ENCODE peak calls at places on chromosomes 2 and 18, in seven cellular contexts. K, L, D, O, Y, P and T are unnamed samples.

GRCh38 chr18:31680836-31681568 is 3.4 kb downstream of the B4GALT6 start:
- DNase-seq in D (no peak), Y (no peak), L (peak), K (no peak), P (no peak), O (no peak), T (no peak)

GRCh38 chr18:42114310-42114943 is 159.4 kb downstream of the PIK3C3 start:
- DNase-seq in K (no peak), Y (peak), P (no peak), O (no peak), L (peak), D (peak), T (peak)

GRCh38 chr18:7793100-7793499 is 226.0 kb downstream of the PTPRM start:
- DNase-seq in Y (no peak), K (no peak), D (no peak), O (no peak), L (no peak), P (no peak), T (no peak)

GRCh38 chr2:69625078-69625788 is 18.3 kb downstream of the AAK1 start:
- DNase-seq in K (no peak), P (no peak), L (no peak), O (no peak), D (no peak), Y (no peak), T (no peak)

GRCh38 chr2:17579605-17580318 is 39.3 kb downstream of the VSNL1 start:
- DNase-seq in P (no peak), Y (no peak), L (no peak), K (no peak), O (no peak), D (no peak), T (no peak)

GRCh38 chr2:172811027-172811426 is 75.4 kb downstream of the RAPGEF4 start:
- DNase-seq in Y (no peak), O (no peak), K (no peak), P (no peak), D (no peak), L (no peak), T (peak)

GRCh38 chr2:67313536-67313935 is 83.6 kb upstream of the ETAA1 start:
- DNase-seq in O (no peak), L (no peak), P (no peak), K (no peak), Y (no peak), D (no peak), T (no peak)

GRCh38 chr18:37242091-37242490 is 323.5 kb downstream of the CELF4 start:
- DNase-seq in D (no peak), L (no peak), O (no peak), Y (no peak), P (no peak), K (peak), T (no peak)

GRCh38 chr2:118632921-118633320 is 214.5 kb downstream of the EN1 start:
- DNase-seq in K (no peak), L (no peak), O (no peak), Y (no peak), P (no peak), D (no peak), T (no peak)

GRCh38 chr2:120934891-120935338 is 199.2 kb downstream of the GLI2 start:
- DNase-seq in L (peak), O (no peak), D (peak), P (peak), K (no peak), Y (no peak), T (peak)

GRCh38 chr2:231387904-231388724 is 7.4 kb upstream of the B3GNT7 start:
- DNase-seq in P (no peak), D (peak), K (no peak), O (peak), Y (no peak), L (peak), T (peak)

GRCh38 chr2:231364961-231365810 is 30.3 kb upstream of the B3GNT7 start:
- DNase-seq in K (peak), D (peak), Y (no peak), O (peak), P (no peak), L (peak), T (peak)

GRCh38 chr2:164711246-164712138 is 90.2 kb upstream of the GRB14 start:
- DNase-seq in L (no peak), Y (no peak), P (no peak), O (no peak), D (no peak), K (no peak), T (no peak)

GRCh38 chr2:236646441-236646840 is 76.8 kb downstream of the ACKR3 start:
- DNase-seq in Y (peak), L (no peak), D (no peak), P (peak), O (no peak), K (no peak), T (no peak)

GRCh38 chr18:12416108-12416729 is 8.5 kb downstream of the PRELID3A start:
- DNase-seq in K (no peak), D (no peak), O (no peak), Y (no peak), P (no peak), L (no peak), T (no peak)

GRCh38 chr18:74264303-74265020 is 27.3 kb downstream of the CYB5A start:
- DNase-seq in P (no peak), D (no peak), O (no peak), Y (no peak), L (no peak), K (no peak), T (no peak)

GRCh38 chr18:69715322-69715721 is 232.4 kb downstream of the CD226 start:
- DNase-seq in K (no peak), P (no peak), O (no peak), Y (no peak), L (no peak), D (no peak), T (no peak)

GRCh38 chr2:46849080-46849715 is 66.4 kb downstream of the MCFD2 start:
- DNase-seq in L (no peak), Y (no peak), P (no peak), K (peak), O (no peak), D (peak), T (no peak)

GRCh38 chr2:239523147-239523943 is 122.5 kb upstream of the HDAC4 start:
- DNase-seq in D (no peak), Y (no peak), O (peak), L (no peak), P (no peak), K (no peak), T (no peak)

GRCh38 chr2:125837108-125837507 is 818.9 kb upstream of the GYPC start:
- DNase-seq in P (no peak), L (no peak), Y (no peak), K (no peak), D (no peak), O (no peak), T (no peak)

GRCh38 chr2:190202604-190203003 is 117.0 kb downstream of the HIBCH start:
- DNase-seq in L (no peak), O (no peak), Y (no peak), D (no peak), P (no peak), K (no peak), T (no peak)

GRCh38 chr2:28137221-28137620 is 246.7 kb downstream of the BABAM2 start:
- DNase-seq in P (no peak), K (no peak), D (peak), L (peak), Y (no peak), O (no peak), T (peak)

GRCh38 chr2:39696838-39697237 is 31.1 kb downstream of the TMEM178A start:
- DNase-seq in D (peak), K (no peak), O (no peak), L (peak), Y (no peak), P (no peak), T (peak)

DNA sequence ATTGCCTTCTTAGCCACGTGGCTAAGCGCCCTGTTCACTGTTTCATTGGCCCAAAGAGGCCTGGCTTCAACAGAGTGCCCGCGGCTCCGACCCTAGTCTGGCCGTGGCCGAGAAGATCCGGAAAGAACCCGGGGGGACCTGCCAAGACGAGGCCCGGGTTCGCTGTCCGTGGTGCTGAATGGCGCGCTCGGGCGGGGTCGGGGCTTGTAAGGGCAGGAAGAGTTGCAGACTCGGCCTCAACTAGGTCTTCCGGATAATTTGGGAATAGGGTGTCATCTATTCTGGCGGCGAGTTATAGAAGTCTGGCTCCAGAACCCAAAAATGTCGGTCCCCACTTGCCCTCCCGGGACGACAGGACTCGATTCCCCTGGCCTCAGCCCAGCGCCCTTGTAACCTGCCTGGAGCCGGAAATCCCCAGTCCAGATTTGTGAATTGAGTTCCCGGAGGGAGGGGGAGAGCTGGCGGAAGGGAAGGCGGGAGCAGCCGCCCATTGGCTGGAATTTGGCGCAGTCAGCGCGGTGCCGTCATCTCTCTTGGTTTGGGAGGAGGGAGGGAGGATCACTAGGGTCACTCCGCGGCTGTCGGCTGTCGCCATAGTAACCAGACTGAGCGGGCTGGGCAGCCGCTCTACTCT is 3.5 kb downstream of the CDK5R2 start:
- DNase-seq in P (no peak), K (peak), O (peak), Y (peak), D (peak), L (peak), T (peak)
- H3K4me3 ChIP-seq in P (no peak), K (no peak), O (no peak), Y (no peak), D (no peak), L (no peak), T (no peak)

GRCh38 chr2:135876066-135876711 is at the start of gene MCM6:
- DNase-seq in K (peak), Y (peak), L (peak), D (peak), P (peak), O (peak), T (peak)
- TF ChIP-seq CTCF in K (no peak), Y (no peak), L (no peak), D (no peak), P (peak), O (peak), T (no peak)

GRCh38 chr2:55902971-55903370 is 20.6 kb downstream of the EFEMP1 start:
- DNase-seq in P (no peak), Y (no peak), L (no peak), K (no peak), O (no peak), D (peak), T (no peak)

GRCh38 chr2:55903727-55904126 is 19.9 kb downstream of the EFEMP1 start:
- DNase-seq in K (no peak), P (no peak), Y (no peak), D (no peak), O (no peak), L (no peak), T (no peak)

GRCh38 chr2:55910077-55910476 is 13.5 kb downstream of the EFEMP1 start:
- DNase-seq in P (no peak), O (no peak), D (no peak), L (no peak), K (no peak), Y (no peak), T (no peak)

GRCh38 chr2:55906993-55907392 is 16.6 kb downstream of the EFEMP1 start:
- DNase-seq in K (no peak), D (no peak), L (no peak), O (no peak), P (no peak), Y (no peak), T (no peak)

DNA sequence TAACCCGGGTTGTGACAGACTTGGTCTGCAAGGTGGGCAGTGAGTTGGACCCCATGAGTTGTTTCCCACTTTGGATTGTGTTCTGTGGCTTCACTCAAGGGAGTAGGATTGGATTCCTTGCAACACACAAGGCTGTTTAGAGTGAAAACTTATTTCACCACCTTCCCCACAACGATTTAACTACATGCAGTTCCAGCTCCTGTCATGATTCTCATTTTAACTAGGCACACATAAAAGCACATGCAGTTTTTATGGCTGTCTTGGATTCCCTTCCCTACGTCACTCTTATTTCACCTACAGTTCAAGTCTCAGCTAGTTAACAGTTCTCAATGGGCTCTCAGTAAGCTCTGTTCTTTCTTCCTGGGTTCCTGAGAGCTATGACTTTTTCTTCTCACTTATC is 15.9 kb downstream of the EFEMP1 start:
- DNase-seq in L (no peak), Y (no peak), K (no peak), D (no peak), P (no peak), O (no peak), T (peak)
- H3K4me3 ChIP-seq in L (no peak), Y (no peak), K (no peak), D (no peak), P (no peak), O (no peak), T (no peak)

GRCh38 chr2:109447811-109448210 is 166.0 kb downstream of the SEPTIN10 start:
- DNase-seq in P (no peak), D (no peak), Y (no peak), L (no peak), K (no peak), O (no peak), T (no peak)

GRCh38 chr2:109450574-109451265 is 163.0 kb downstream of the SEPTIN10 start:
- DNase-seq in Y (peak), O (no peak), K (no peak), P (no peak), L (no peak), D (no peak), T (no peak)

GRCh38 chr2:109447251-109447661 is 166.5 kb downstream of the SEPTIN10 start:
- DNase-seq in D (peak), L (no peak), K (no peak), Y (no peak), P (no peak), O (no peak), T (peak)

GRCh38 chr2:109451671-109452070 is 162.1 kb downstream of the SEPTIN10 start:
- DNase-seq in L (no peak), O (no peak), P (no peak), K (no peak), Y (peak), D (no peak), T (no peak)

GRCh38 chr2:109448946-109449788 is 164.6 kb downstream of the SEPTIN10 start:
- DNase-seq in D (peak), P (no peak), K (no peak), L (peak), Y (peak), O (no peak), T (peak)
- TF ChIP-seq CTCF in D (no peak), P (no peak), K (no peak), L (no peak), Y (no peak), O (no peak), T (no peak)

GRCh38 chr2:19349911-19350677 is 8.3 kb downstream of the OSR1 start:
- DNase-seq in K (peak), O (peak), D (peak), L (no peak), P (no peak), Y (peak), T (no peak)
- H3K4me3 ChIP-seq in K (peak), O (peak), D (peak), L (no peak), P (peak), Y (peak), T (no peak)